ENCODE peak calls at places on chromosomes 13 and 19, in four cellular contexts. N is H1, T is HepG2, L is GM12878. V is an unnamed sample.

GRCh38 chr19:29529646-29530548 is 4.1 kb downstream of the VSTM2B start:
- DNase-seq in N (no peak), T (no peak), L (no peak), V (no peak)

GRCh38 chr13:85473144-85473543 is 326.1 kb downstream of the SLITRK6 start:
- DNase-seq in N (no peak), T (no peak), L (no peak), V (no peak)

GRCh38 chr13:74681891-74682290 is 547.7 kb upstream of the KLF12 start:
- DNase-seq in N (no peak), T (no peak), L (no peak), V (no peak)

GRCh38 chr19:5966215-5966614 is 11.7 kb downstream of the RANBP3 start:
- DNase-seq in N (no peak), T (no peak), L (no peak), V (no peak)

GRCh38 chr19:11479090-11479469 is 1.8 kb downstream of the ELAVL3 start:
- DNase-seq in N (no peak), T (no peak), L (no peak), V (no peak)

GRCh38 chr19:58518261-58519086 is 1.1 kb downstream of the ZBTB45 start:
- DNase-seq in N (no peak), T (no peak), L (no peak), V (no peak)

GRCh38 chr19:39327990-39328705 is 7.5 kb upstream of the LRFN1 start:
- DNase-seq in N (no peak), T (peak), L (no peak), V (peak)

GRCh38 chr19:1616396-1616795 is 11.1 kb upstream of the UQCR11 start:
- DNase-seq in N (no peak), T (no peak), L (no peak), V (no peak)

GRCh38 chr19:13841339-13842293 is 35.3 kb upstream of the NANOS3 start:
- DNase-seq in N (no peak), T (no peak), L (no peak), V (no peak)

GRCh38 chr19:18021121-18021755 is 13.3 kb downstream of the ARRDC2 start:
- DNase-seq in N (no peak), T (no peak), L (no peak), V (peak)

GRCh38 chr19:23527797-23528196 is 132.5 kb upstream of the ZNF91 start:
- DNase-seq in N (no peak), T (no peak), L (peak), V (no peak)

GRCh38 chr19:33064117-33064777 is 441 bp downstream of the RHPN2 start:
- DNase-seq in N (no peak), T (no peak), L (no peak), V (peak)

GRCh38 chr19:1232652-1233360 is 5.0 kb downstream of the CBARP start:
- DNase-seq in N (no peak), T (no peak), L (no peak), V (no peak)

GRCh38 chr13:99978781-99979452 is 2.7 kb upstream of the ZIC2 start:
- DNase-seq in N (no peak), T (no peak), L (no peak), V (no peak)

GRCh38 chr19:8396563-8397203 is 6.5 kb downstream of the RAB11B start:
- DNase-seq in N (no peak), T (peak), L (peak), V (peak)

GRCh38 chr19:35294328-35294727 is 2.4 kb downstream of the MAG start:
- DNase-seq in N (no peak), T (no peak), L (no peak), V (no peak)

GRCh38 chr13:107324416-107325204 is 756.7 kb upstream of the ARGLU1 start:
- DNase-seq in N (no peak), T (no peak), L (no peak), V (no peak)

GRCh38 chr13:60226507-60226906 is 62.8 kb upstream of the DIAPH3 start:
- DNase-seq in N (no peak), T (peak), L (no peak), V (peak)

GRCh38 chr13:36157475-36157874 is 26.3 kb upstream of the DCLK1 start:
- DNase-seq in N (no peak), T (no peak), L (no peak), V (no peak)

GRCh38 chr13:33676045-33676699 is 141.8 kb upstream of the RFC3 start:
- DNase-seq in N (no peak), T (peak), L (no peak), V (no peak)

GRCh38 chr19:52592301-52592700 is 22.2 kb downstream of the ZNF701 start:
- DNase-seq in N (no peak), T (no peak), L (no peak), V (no peak)

GRCh38 chr19:47514869-47515588 is at the start of gene NAPA:
- DNase-seq in N (peak), T (peak), L (peak), V (peak)

GRCh38 chr19:41575998-41576397 is at the start of gene CEACAM21:
- DNase-seq in N (no peak), T (no peak), L (no peak), V (no peak)

GRCh38 chr19:33705090-33705847 is 83.5 kb downstream of the CHST8 start:
- DNase-seq in N (no peak), T (no peak), L (no peak), V (no peak)

GRCh38 chr13:30186644-30187431 is 120.5 kb downstream of the KATNAL1 start:
- DNase-seq in N (no peak), T (no peak), L (no peak), V (no peak)

GRCh38 chr13:27053902-27054595 is 117.6 kb downstream of the USP12 start:
- DNase-seq in N (no peak), T (no peak), L (no peak), V (no peak)

GRCh38 chr13:99417821-99418662 is 83.2 kb upstream of the TM9SF2 start:
- DNase-seq in N (no peak), T (no peak), L (no peak), V (no peak)

GRCh38 chr13:72763411-72763810 is 18.3 kb downstream of the DIS3 start:
- DNase-seq in N (no peak), T (no peak), L (no peak), V (no peak)

GRCh38 chr19:42279902-42280760 is 11.1 kb downstream of the CIC start:
- DNase-seq in N (no peak), T (peak), L (peak), V (peak)

GRCh38 chr13:84844473-84844872 is 954.7 kb downstream of the SLITRK6 start:
- DNase-seq in N (no peak), T (peak), L (no peak), V (no peak)

GRCh38 chr19:56637976-56638555 is 4.9 kb upstream of the SMIM17 start:
- DNase-seq in N (peak), T (peak), L (no peak), V (peak)

GRCh38 chr13:70394149-70394548 is 285.9 kb upstream of the KLHL1 start:
- DNase-seq in N (peak), T (no peak), L (no peak), V (no peak)

GRCh38 chr19:35587326-35587725 is 1.4 kb downstream of the PMIS2 start:
- DNase-seq in N (no peak), T (no peak), L (no peak), V (no peak)

DNA sequence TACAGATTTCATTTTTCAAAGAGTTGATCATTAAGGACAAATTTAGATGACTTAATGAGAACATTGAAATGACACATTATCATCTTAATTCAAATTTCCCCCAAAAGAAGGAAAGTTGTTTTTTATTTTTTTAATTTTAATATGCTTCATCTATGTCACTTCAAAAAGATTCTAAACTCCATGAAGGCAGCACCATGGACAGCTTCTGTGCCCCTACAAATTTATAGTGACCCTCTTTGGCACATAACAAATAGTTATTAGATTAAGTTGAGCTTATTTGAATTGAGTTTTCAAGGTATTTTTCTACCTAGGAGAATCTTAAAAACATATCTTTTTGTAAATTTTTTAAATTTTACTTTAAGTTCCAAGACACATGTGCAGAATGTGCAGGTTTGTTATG is 198.6 kb downstream of the DCT start:
- DNase-seq in N (no peak), T (no peak), L (no peak), V (no peak)
- TF ChIP-seq CBX5 in N (no peak), T (no peak), L (no peak), V (no peak)

DNA sequence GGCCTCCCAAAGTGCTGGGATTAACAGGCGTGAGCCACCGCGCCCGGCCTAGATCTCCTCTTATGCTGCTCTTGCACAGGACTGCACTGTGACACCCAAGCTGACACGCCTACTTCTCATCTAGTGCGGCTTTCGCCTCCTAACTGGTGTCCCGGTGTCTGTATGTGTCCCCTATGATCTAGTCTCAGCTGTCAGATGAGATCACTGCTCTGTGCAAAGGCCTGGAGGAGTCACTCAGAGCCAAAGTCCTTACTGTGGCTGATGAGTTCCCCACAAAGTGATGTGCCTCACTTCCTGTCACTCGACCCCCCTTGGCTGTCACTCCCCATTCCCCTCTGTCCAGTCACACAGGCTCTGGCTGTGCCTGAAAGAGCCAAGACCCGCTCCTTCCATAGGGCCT is 2.5 kb downstream of the ZNF556 start:
- DNase-seq in N (no peak), T (peak), L (no peak), V (no peak)
- TF ChIP-seq CBX5 in N (no peak), T (no peak), L (no peak), V (no peak)

DNA sequence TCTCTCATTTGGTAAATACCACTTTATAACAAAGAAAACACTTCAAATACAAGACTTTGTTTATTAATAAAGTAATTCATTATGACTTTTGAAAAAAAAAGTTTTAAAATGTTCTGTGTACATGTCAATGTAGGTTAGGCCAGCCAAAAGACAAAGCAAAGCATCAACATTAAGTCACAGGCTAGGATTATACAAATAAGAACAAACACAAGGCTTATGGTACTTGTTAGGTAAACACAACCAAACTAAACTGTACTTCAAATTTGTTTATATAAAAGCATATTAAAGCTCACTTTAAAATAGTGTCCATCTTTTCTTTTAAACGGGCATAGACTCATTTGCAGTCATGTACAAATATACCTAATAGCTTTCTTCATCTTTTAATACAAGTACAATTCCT is 86.6 kb downstream of the ZDHHC20 start:
- DNase-seq in N (no peak), T (no peak), L (no peak), V (no peak)
- TF ChIP-seq CBX5 in N (no peak), T (no peak), L (no peak), V (no peak)

GRCh38 chr13:113939905-113940339 is 34.0 kb downstream of the C13orf46 start:
- DNase-seq in N (no peak), T (peak), L (no peak), V (no peak)

GRCh38 chr13:113943821-113944565 is 29.9 kb downstream of the C13orf46 start:
- DNase-seq in N (no peak), T (no peak), L (no peak), V (no peak)

GRCh38 chr13:113939129-113939904 is 34.6 kb downstream of the C13orf46 start:
- DNase-seq in N (no peak), T (no peak), L (no peak), V (no peak)

GRCh38 chr13:113942591-113943103 is 31.2 kb downstream of the C13orf46 start:
- DNase-seq in N (no peak), T (no peak), L (no peak), V (no peak)

DNA sequence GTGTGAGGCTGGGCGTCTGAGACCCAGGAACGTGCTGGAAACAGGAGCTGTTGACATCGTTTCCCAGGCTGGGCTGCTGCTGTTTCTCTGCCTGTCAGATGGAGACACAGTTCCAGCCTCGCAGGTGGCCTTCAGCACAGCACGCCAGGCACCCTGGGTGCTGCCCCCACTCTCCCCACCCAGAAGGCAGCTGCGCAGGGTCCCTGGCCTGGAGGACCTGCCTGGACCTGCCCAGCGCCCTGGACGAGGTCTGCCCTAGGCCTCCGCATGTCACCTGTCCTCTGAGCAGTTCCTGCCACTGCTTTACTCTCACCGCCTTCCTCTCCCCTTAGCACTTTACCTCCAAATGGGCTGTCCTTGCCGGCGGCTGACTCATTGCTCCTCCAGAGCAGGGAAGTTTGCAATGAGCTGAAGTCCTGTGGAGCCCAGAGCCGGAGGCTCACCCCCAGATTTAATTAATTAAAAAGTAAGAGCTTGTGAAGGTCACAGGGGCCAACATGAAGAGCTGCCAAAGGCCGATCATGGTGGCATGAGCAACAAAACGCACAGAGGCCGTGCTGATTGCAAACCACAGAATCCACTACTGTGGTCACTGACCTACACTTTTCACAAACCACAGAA is 32.2 kb downstream of the C13orf46 start:
- DNase-seq in N (no peak), T (no peak), L (no peak), V (no peak)
- TF ChIP-seq CBX5 in N (no peak), T (no peak), L (no peak), V (no peak)

V was measured in K562.